ENCODE peak calls at places on chromosomes 5 and 9, in five cellular contexts. O, I, D, L and P are unnamed samples.
A peak's percentile ranks its signal among the peaks of the same experiment; 100 is the strongest.

GRCh38 chr5:38598994-38599611 is 42.7 kb upstream of the LIFR start:
- DNase-seq in D (no peak), I (no peak), O (peak; percentile 79), L (no peak), P (no peak)

GRCh38 chr9:13755551-13755950 is 476.1 kb upstream of the MPDZ start:
- DNase-seq in I (no peak), L (no peak), D (no peak), O (no peak), P (no peak)

GRCh38 chr5:160021818-160022446 is 13.0 kb downstream of the TTC1 start:
- DNase-seq in D (no peak), O (peak; percentile 80), I (no peak), L (no peak), P (no peak)

GRCh38 chr5:101783241-101784095 is 512.6 kb downstream of the SLCO4C1 start:
- DNase-seq in D (no peak), L (no peak), O (peak; percentile 0), I (no peak), P (no peak)

GRCh38 chr5:127885176-127885575 is 182.0 kb downstream of the CCDC192 start:
- DNase-seq in O (no peak), L (no peak), D (no peak), I (no peak), P (no peak)

GRCh38 chr5:43396762-43397304 is 15.4 kb downstream of the CCL28 start:
- DNase-seq in O (peak; percentile 30), L (peak; percentile 64), D (no peak), I (peak; percentile 92), P (no peak)

GRCh38 chr5:28165116-28165515 is 1126.7 kb upstream of the CDH9 start:
- DNase-seq in L (no peak), D (no peak), I (no peak), O (peak; percentile 37), P (no peak)

GRCh38 chr5:150317048-150318003 is 14.6 kb upstream of the ARSI start:
- DNase-seq in I (no peak), O (peak; percentile 92), L (no peak), D (no peak), P (no peak)

GRCh38 chr9:38339496-38339895 is 53.0 kb upstream of the ALDH1B1 start:
- DNase-seq in D (no peak), O (peak; percentile 63), I (no peak), L (no peak), P (no peak)

GRCh38 chr5:134103397-134103796 is 11.1 kb upstream of the TCF7 start:
- DNase-seq in I (no peak), D (no peak), L (no peak), O (no peak), P (no peak)

GRCh38 chr5:89213584-89213983 is 330.6 kb upstream of the MEF2C start:
- DNase-seq in I (no peak), D (no peak), L (no peak), O (peak; percentile 84), P (no peak)

GRCh38 chr9:23849379-23849778 is 23.3 kb upstream of the ELAVL2 start:
- DNase-seq in L (no peak), D (no peak), O (no peak), I (no peak), P (no peak)

GRCh38 chr9:130663258-130664171 is 879 bp upstream of the PRDM12 start:
- DNase-seq in I (no peak), L (no peak), D (no peak), O (no peak), P (no peak)

GRCh38 chr9:123615381-123615780 is 259.4 kb downstream of the CRB2 start:
- DNase-seq in I (no peak), D (no peak), O (no peak), L (no peak), P (no peak)

GRCh38 chr5:160089549-160089948 is 29.7 kb downstream of the PWWP2A start:
- DNase-seq in O (no peak), I (no peak), D (no peak), L (no peak), P (no peak)

GRCh38 chr5:74378464-74378863 is 262.1 kb downstream of the ENC1 start:
- DNase-seq in D (no peak), I (no peak), L (no peak), O (no peak), P (peak; percentile 4)

GRCh38 chr5:125609011-125609410 is 814.2 kb upstream of the GRAMD2B start:
- DNase-seq in L (no peak), D (no peak), O (no peak), I (no peak), P (no peak)

GRCh38 chr5:125604104-125604503 is 819.1 kb upstream of the GRAMD2B start:
- DNase-seq in O (no peak), L (no peak), D (no peak), I (no peak), P (no peak)

GRCh38 chr5:125607018-125607417 is 816.2 kb upstream of the GRAMD2B start:
- DNase-seq in D (no peak), L (no peak), O (peak; percentile 61), I (no peak), P (no peak)

GRCh38 chr5:125602184-125602583 is 821.0 kb upstream of the GRAMD2B start:
- DNase-seq in D (no peak), O (no peak), L (no peak), I (no peak), P (no peak)

GRCh38 chr5:125603321-125603720 is 819.9 kb upstream of the GRAMD2B start:
- DNase-seq in O (no peak), I (no peak), L (no peak), D (no peak), P (no peak)
- H3K27ac ChIP-seq in O (no peak overlapping the region), I (no peak overlapping the region), L (no peak overlapping the region), D (no peak overlapping the region), P (no peak overlapping the region)

GRCh38 chr5:171630047-171630669 is 155.5 kb upstream of the SMIM23 start:
- DNase-seq in I (no peak), L (peak; percentile 59), O (peak; percentile 57), D (no peak), P (peak; percentile 70)
- H3K4me3 ChIP-seq in I (no peak overlapping the region), L (no peak overlapping the region), O (no peak overlapping the region), D (no peak overlapping the region), P (peak overlapping the region; percentile 40)

GRCh38 chr5:61030163-61030482 is 85.1 kb downstream of the NDUFAF2 start:
- DNase-seq in I (no peak), O (peak; percentile 42), L (no peak), D (no peak), P (no peak)
- H3K27ac ChIP-seq in I (no peak overlapping the region), O (peak overlapping the region; percentile 26), L (no peak overlapping the region), D (no peak overlapping the region), P (no peak overlapping the region)

GRCh38 chr5:1517838-1518237 is 5.9 kb downstream of the LPCAT1 start:
- DNase-seq in O (no peak), D (peak; percentile 5), I (peak; percentile 80), L (peak; percentile 46), P (peak; percentile 60)

GRCh38 chr5:1515311-1515920 is 8.3 kb downstream of the LPCAT1 start:
- DNase-seq in D (peak; percentile 7), O (no peak), L (peak; percentile 50), I (peak; percentile 81), P (peak; percentile 29)

GRCh38 chr5:1514027-1514818 is 9.5 kb downstream of the LPCAT1 start:
- DNase-seq in L (peak; percentile 56), D (peak; percentile 5), O (no peak), I (peak; percentile 75), P (peak; percentile 56)

GRCh38 chr5:1516615-1517601 is 6.9 kb downstream of the LPCAT1 start:
- DNase-seq in L (peak; percentile 54), D (peak; percentile 5), I (peak; percentile 77), O (peak; percentile 83), P (peak; percentile 62)

DNA sequence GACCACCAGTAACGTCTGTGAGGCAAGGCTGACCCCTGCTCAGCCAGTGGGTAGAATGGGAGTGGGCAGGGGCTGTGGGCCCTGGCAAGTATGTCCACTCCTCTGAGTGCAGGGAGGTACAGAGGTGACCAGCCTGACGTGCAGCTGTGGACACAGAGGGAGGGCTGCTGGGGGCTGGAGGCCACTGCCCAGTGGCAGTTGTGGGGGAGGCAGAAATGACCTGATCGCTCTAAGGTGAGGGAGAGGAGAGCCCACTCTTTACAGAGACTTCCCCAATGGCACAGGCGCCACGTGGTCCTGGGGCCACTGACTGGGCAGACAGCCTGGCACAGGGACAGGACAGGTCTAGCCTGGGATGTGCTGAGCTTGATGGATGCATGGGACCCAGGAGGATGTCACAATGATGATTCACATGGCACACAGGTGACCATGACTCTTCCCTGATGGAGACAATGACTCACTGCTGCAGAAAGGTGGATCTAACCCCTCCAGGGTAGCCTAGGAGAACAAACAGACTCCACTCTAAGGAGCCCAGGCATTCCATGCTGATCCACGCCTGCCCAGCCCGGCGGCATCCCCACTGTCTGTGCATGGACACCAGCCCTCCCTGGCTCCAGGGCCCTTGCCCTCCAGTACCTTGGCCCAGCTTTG is 7.7 kb downstream of the LPCAT1 start:
- DNase-seq in D (peak; percentile 7), I (peak; percentile 77), L (peak; percentile 61), O (no peak), P (peak; percentile 54)
- H3K4me3 ChIP-seq in D (no peak overlapping the region), I (no peak overlapping the region), L (no peak overlapping the region), O (no peak overlapping the region), P (no peak overlapping the region)

GRCh38 chr5:97623441-97623840 is 440.4 kb upstream of the RIOK2 start:
- DNase-seq in L (no peak), D (no peak), O (no peak), I (no peak), P (no peak)

DNA sequence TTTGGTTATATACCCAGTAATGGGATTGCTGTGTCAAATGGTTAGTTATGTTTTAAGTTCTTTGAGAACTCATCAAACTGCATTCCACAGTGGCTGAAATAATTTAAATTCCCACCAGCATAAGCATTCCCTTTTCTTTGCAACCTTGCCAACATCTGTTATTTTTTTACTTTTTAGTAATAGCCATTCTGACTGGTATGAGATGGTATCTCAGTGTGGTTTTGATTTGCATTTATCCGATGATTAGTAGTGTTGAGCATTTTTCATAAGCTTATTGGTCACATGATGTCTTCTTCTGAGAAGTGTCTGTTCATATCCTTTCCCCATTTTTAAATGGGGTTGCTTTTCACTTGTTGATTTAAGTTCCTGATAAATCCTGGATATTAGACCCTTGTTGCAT is 435.7 kb upstream of the RIOK2 start:
- DNase-seq in L (no peak), I (no peak), O (no peak), D (no peak), P (no peak)
- H3K27ac ChIP-seq in L (no peak overlapping the region), I (no peak overlapping the region), O (no peak overlapping the region), D (no peak overlapping the region), P (no peak overlapping the region)

DNA sequence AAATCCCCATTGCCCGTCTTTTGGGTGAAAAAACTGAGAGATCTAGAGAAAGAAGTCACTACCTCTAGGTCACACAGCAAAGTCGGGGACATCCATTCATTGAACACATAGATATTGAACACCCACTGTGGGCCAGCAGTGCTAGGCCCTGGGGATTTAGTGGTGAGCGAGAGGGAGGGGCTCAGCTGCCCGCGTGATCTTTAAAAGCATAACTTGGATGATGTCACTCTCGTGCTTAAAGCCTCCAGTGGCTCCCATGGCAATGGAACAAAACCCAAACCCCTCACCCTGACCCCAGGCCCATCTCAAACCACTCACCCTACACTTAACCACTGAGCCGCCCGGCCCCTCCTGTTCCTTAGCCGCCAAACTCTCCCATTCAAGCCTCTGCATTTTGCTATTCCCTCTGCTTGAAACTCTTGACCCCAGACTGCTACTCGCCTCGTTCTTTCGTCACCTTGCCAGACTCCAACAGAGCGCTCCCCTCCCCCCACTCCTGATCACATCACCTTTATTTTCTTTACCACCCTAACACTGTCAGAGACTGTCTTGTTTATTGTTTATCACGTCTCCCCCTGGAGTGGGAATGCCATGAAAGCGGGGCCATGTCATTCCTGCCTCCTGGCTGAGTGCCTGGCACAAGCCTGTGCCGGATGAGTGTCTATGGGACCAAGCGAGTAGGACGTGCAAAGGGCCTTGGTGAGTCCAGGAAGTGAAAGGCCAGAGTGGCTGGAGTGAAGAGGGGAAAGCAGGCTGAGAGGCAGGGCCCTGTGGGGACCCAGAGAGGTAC is 710 bp upstream of the PIP5KL1 start:
- DNase-seq in L (no peak), D (no peak), I (no peak), O (peak; percentile 79), P (no peak)
- H3K4me3 ChIP-seq in L (peak overlapping the region; percentile 50), D (peak overlapping the region; percentile 62), I (peak overlapping the region; percentile 74), O (peak overlapping the region; percentile 42), P (peak overlapping the region; percentile 74)